ENCODE peak calls at places on chromosomes 12 and 14, in ten cellular contexts. One of them, this sample, is unnamed.

GRCh38 chr12:15720299-15720698 is 68.9 kb downstream of the EPS8 start:
- DNase-seq in NCI-H1436 treated with DMSO at 0.1 percent for 48 hours: no peak
- DNase-seq in Calu3: no peak
- DNase-seq in erythroblast: peak; percentile 62
- DNase-seq in dermis blood vessel endothelial cell: no peak
- DNase-seq in GM12878: no peak
- DNase-seq in stimulated activated effector memory CD8-positive, alpha-beta T cell treated with anti-CD3 and anti-CD28 coated beads, Interleukin-12 subunit alpha, Interleukin-12 subunit beta, amount 100 ng/mL, for 72 hours: no peak
- DNase-seq in ACHN: no peak
- DNase-seq in effector memory CD4-positive, alpha-beta T cell: no peak
- DNase-seq in AG10803: no peak
- DNase-seq in this sample: no peak

GRCh38 chr12:4091001-4091789 is 182.4 kb upstream of the CCND2 start:
- DNase-seq in NCI-H1436 treated with DMSO at 0.1 percent for 48 hours: no peak
- DNase-seq in Calu3: no peak
- DNase-seq in erythroblast: no peak
- DNase-seq in dermis blood vessel endothelial cell: no peak
- DNase-seq in GM12878: no peak
- DNase-seq in stimulated activated effector memory CD8-positive, alpha-beta T cell treated with anti-CD3 and anti-CD28 coated beads, Interleukin-12 subunit alpha, Interleukin-12 subunit beta, amount 100 ng/mL, for 72 hours: no peak
- DNase-seq in ACHN: no peak
- DNase-seq in effector memory CD4-positive, alpha-beta T cell: no peak
- DNase-seq in AG10803: no peak
- DNase-seq in this sample: no peak

GRCh38 chr12:44874981-44875416 is 1.1 kb downstream of the NELL2 start:
- DNase-seq in NCI-H1436 treated with DMSO at 0.1 percent for 48 hours: no peak
- DNase-seq in Calu3: no peak
- DNase-seq in erythroblast: no peak
- DNase-seq in dermis blood vessel endothelial cell: no peak
- DNase-seq in GM12878: no peak
- DNase-seq in stimulated activated effector memory CD8-positive, alpha-beta T cell treated with anti-CD3 and anti-CD28 coated beads, Interleukin-12 subunit alpha, Interleukin-12 subunit beta, amount 100 ng/mL, for 72 hours: no peak
- DNase-seq in ACHN: no peak
- DNase-seq in effector memory CD4-positive, alpha-beta T cell: no peak
- DNase-seq in AG10803: no peak
- DNase-seq in this sample: no peak

GRCh38 chr14:44463386-44464004 is 43.6 kb downstream of the FSCB start:
- DNase-seq in NCI-H1436 treated with DMSO at 0.1 percent for 48 hours: no peak
- DNase-seq in Calu3: no peak
- DNase-seq in erythroblast: no peak
- DNase-seq in dermis blood vessel endothelial cell: no peak
- DNase-seq in GM12878: no peak
- DNase-seq in stimulated activated effector memory CD8-positive, alpha-beta T cell treated with anti-CD3 and anti-CD28 coated beads, Interleukin-12 subunit alpha, Interleukin-12 subunit beta, amount 100 ng/mL, for 72 hours: no peak
- DNase-seq in ACHN: no peak
- DNase-seq in effector memory CD4-positive, alpha-beta T cell: no peak
- DNase-seq in AG10803: no peak
- DNase-seq in this sample: no peak

GRCh38 chr14:29724991-29725390 is 202.7 kb downstream of the PRKD1 start:
- DNase-seq in NCI-H1436 treated with DMSO at 0.1 percent for 48 hours: no peak
- DNase-seq in Calu3: peak; percentile 25
- DNase-seq in erythroblast: no peak
- DNase-seq in dermis blood vessel endothelial cell: no peak
- DNase-seq in GM12878: no peak
- DNase-seq in stimulated activated effector memory CD8-positive, alpha-beta T cell treated with anti-CD3 and anti-CD28 coated beads, Interleukin-12 subunit alpha, Interleukin-12 subunit beta, amount 100 ng/mL, for 72 hours: no peak
- DNase-seq in ACHN: no peak
- DNase-seq in effector memory CD4-positive, alpha-beta T cell: no peak
- DNase-seq in AG10803: no peak
- DNase-seq in this sample: no peak

GRCh38 chr12:7695159-7695930 is at the start of gene GDF3:
- DNase-seq in NCI-H1436 treated with DMSO at 0.1 percent for 48 hours: no peak
- DNase-seq in Calu3: peak; percentile 6
- DNase-seq in erythroblast: no peak
- DNase-seq in dermis blood vessel endothelial cell: peak; percentile 77
- DNase-seq in GM12878: no peak
- DNase-seq in stimulated activated effector memory CD8-positive, alpha-beta T cell treated with anti-CD3 and anti-CD28 coated beads, Interleukin-12 subunit alpha, Interleukin-12 subunit beta, amount 100 ng/mL, for 72 hours: no peak
- DNase-seq in ACHN: no peak
- DNase-seq in effector memory CD4-positive, alpha-beta T cell: no peak
- DNase-seq in AG10803: peak; percentile 3
- DNase-seq in this sample: no peak

GRCh38 chr14:61477845-61478438 is 156.6 kb downstream of the PRKCH start:
- DNase-seq in NCI-H1436 treated with DMSO at 0.1 percent for 48 hours: no peak
- DNase-seq in Calu3: peak; percentile 84
- DNase-seq in erythroblast: no peak
- DNase-seq in dermis blood vessel endothelial cell: peak; percentile 73
- DNase-seq in GM12878: no peak
- DNase-seq in stimulated activated effector memory CD8-positive, alpha-beta T cell treated with anti-CD3 and anti-CD28 coated beads, Interleukin-12 subunit alpha, Interleukin-12 subunit beta, amount 100 ng/mL, for 72 hours: no peak
- DNase-seq in ACHN: peak; percentile 33
- DNase-seq in effector memory CD4-positive, alpha-beta T cell: peak; percentile 15
- DNase-seq in AG10803: peak; percentile 52
- DNase-seq in this sample: no peak

GRCh38 chr14:77638738-77639137 is 22.3 kb upstream of the SPTLC2 start:
- DNase-seq in NCI-H1436 treated with DMSO at 0.1 percent for 48 hours: no peak
- DNase-seq in Calu3: no peak
- DNase-seq in erythroblast: no peak
- DNase-seq in dermis blood vessel endothelial cell: peak; percentile 36
- DNase-seq in GM12878: no peak
- DNase-seq in stimulated activated effector memory CD8-positive, alpha-beta T cell treated with anti-CD3 and anti-CD28 coated beads, Interleukin-12 subunit alpha, Interleukin-12 subunit beta, amount 100 ng/mL, for 72 hours: no peak
- DNase-seq in ACHN: no peak
- DNase-seq in effector memory CD4-positive, alpha-beta T cell: no peak
- DNase-seq in AG10803: peak; percentile 85
- DNase-seq in this sample: peak; percentile 31

GRCh38 chr14:101369916-101370592 is 191.2 kb upstream of the DIO3 start:
- DNase-seq in NCI-H1436 treated with DMSO at 0.1 percent for 48 hours: no peak
- DNase-seq in Calu3: no peak
- DNase-seq in erythroblast: no peak
- DNase-seq in dermis blood vessel endothelial cell: no peak
- DNase-seq in GM12878: no peak
- DNase-seq in stimulated activated effector memory CD8-positive, alpha-beta T cell treated with anti-CD3 and anti-CD28 coated beads, Interleukin-12 subunit alpha, Interleukin-12 subunit beta, amount 100 ng/mL, for 72 hours: no peak
- DNase-seq in ACHN: no peak
- DNase-seq in effector memory CD4-positive, alpha-beta T cell: no peak
- DNase-seq in AG10803: no peak
- DNase-seq in this sample: no peak

GRCh38 chr14:32933943-32934890 is 4.5 kb upstream of the NPAS3 start:
- DNase-seq in NCI-H1436 treated with DMSO at 0.1 percent for 48 hours: no peak
- DNase-seq in Calu3: peak; percentile 12
- DNase-seq in erythroblast: no peak
- DNase-seq in dermis blood vessel endothelial cell: peak; percentile 20
- DNase-seq in GM12878: no peak
- DNase-seq in stimulated activated effector memory CD8-positive, alpha-beta T cell treated with anti-CD3 and anti-CD28 coated beads, Interleukin-12 subunit alpha, Interleukin-12 subunit beta, amount 100 ng/mL, for 72 hours: no peak
- DNase-seq in ACHN: no peak
- DNase-seq in effector memory CD4-positive, alpha-beta T cell: no peak
- DNase-seq in AG10803: peak; percentile 29
- DNase-seq in this sample: no peak